ENCODE peak calls at places on chromosomes 5 and 9, in ten cellular contexts. P is neural progenitor cell, N is bronchial epithelial cell, R is left lung, D is testis, Z is AG04450, X is HCT116, E is heart left ventricle, I is IMR-90, W is GM23248. T is an unnamed sample.

GRCh38 chr9:124660341-124660801 is 110.7 kb downstream of the NR6A1 start:
- DNase-seq in P (peak), N (peak), R (no peak), D (no peak), Z (no peak), X (no peak), E (peak), I (peak), W (peak), T (peak)

GRCh38 chr5:99438619-99439018 is 509.8 kb upstream of the CHD1 start:
- DNase-seq in P (no peak), N (no peak), R (no peak), D (no peak), Z (no peak), X (no peak), E (no peak), I (no peak), W (no peak), T (no peak)

GRCh38 chr9:100505564-100506159 is 32.7 kb downstream of the TMEFF1 start:
- DNase-seq in P (peak), N (peak), R (no peak), D (peak), Z (peak), X (peak), E (peak), I (peak), W (peak), T (peak)

GRCh38 chr5:119582987-119583386 is 46.4 kb upstream of the FAM170A start:
- DNase-seq in P (peak), N (no peak), R (no peak), D (no peak), Z (no peak), X (no peak), E (no peak), I (no peak), W (no peak), T (no peak)

GRCh38 chr9:93681316-93682154 is 105.2 kb downstream of the PHF2 start:
- DNase-seq in P (no peak), N (no peak), R (peak), D (peak), Z (no peak), X (no peak), E (peak), I (no peak), W (no peak), T (no peak)

GRCh38 chr9:117733465-117733864 is 29.3 kb downstream of the TLR4 start:
- DNase-seq in P (no peak), N (no peak), R (no peak), D (no peak), Z (no peak), X (no peak), E (no peak), I (no peak), W (no peak), T (no peak)

GRCh38 chr5:9313751-9314150 is 232.1 kb downstream of the SEMA5A start:
- DNase-seq in P (no peak), N (peak), R (no peak), D (no peak), Z (no peak), X (no peak), E (no peak), I (no peak), W (no peak), T (no peak)

GRCh38 chr5:71528206-71528605 is 58.9 kb upstream of the MCCC2 start:
- DNase-seq in P (no peak), N (peak), R (no peak), D (no peak), Z (no peak), X (no peak), E (no peak), I (peak), W (peak), T (peak)

GRCh38 chr9:86892576-86892975 is 54.7 kb downstream of the GAS1 start:
- DNase-seq in P (no peak), N (peak), R (no peak), D (no peak), Z (no peak), X (no peak), E (no peak), I (peak), W (no peak), T (no peak)

GRCh38 chr9:114691046-114691955 is 9.3 kb upstream of the TEX48 start:
- DNase-seq in P (no peak), N (peak), R (no peak), D (no peak), Z (peak), X (peak), E (no peak), I (peak), W (peak), T (peak)

GRCh38 chr9:134069536-134070399 is 1.9 kb upstream of the BRD3 start:
- DNase-seq in P (no peak), N (no peak), R (no peak), D (no peak), Z (no peak), X (no peak), E (no peak), I (no peak), W (no peak), T (no peak)

GRCh38 chr9:113219972-113220371 is 1.1 kb downstream of the FKBP15 start:
- DNase-seq in P (no peak), N (peak), R (no peak), D (no peak), Z (peak), X (no peak), E (no peak), I (peak), W (peak), T (peak)

GRCh38 chr9:107778666-107779065 is 289.1 kb upstream of the KLF4 start:
- DNase-seq in P (no peak), N (no peak), R (no peak), D (no peak), Z (no peak), X (no peak), E (no peak), I (no peak), W (no peak), T (no peak)
- H3K4me3 ChIP-seq in P (no peak), N (no peak), R (no peak), D (no peak), Z (no peak), X (no peak), E (no peak), I (no peak), W (no peak), T (no peak)

GRCh38 chr5:34487956-34488355 is 168.2 kb upstream of the RAI14 start:
- DNase-seq in P (no peak), N (no peak), R (no peak), D (no peak), Z (no peak), X (no peak), E (no peak), I (no peak), W (peak), T (no peak)

GRCh38 chr5:34494111-34494755 is 161.9 kb upstream of the RAI14 start:
- DNase-seq in P (no peak), N (no peak), R (no peak), D (no peak), Z (no peak), X (no peak), E (no peak), I (peak), W (peak), T (peak)

GRCh38 chr5:34488984-34489383 is 167.1 kb upstream of the RAI14 start:
- DNase-seq in P (no peak), N (peak), R (no peak), D (no peak), Z (no peak), X (no peak), E (no peak), I (no peak), W (no peak), T (no peak)

GRCh38 chr5:34490501-34491250 is 165.5 kb upstream of the RAI14 start:
- DNase-seq in P (peak), N (no peak), R (no peak), D (no peak), Z (no peak), X (no peak), E (no peak), I (no peak), W (peak), T (peak)

DNA sequence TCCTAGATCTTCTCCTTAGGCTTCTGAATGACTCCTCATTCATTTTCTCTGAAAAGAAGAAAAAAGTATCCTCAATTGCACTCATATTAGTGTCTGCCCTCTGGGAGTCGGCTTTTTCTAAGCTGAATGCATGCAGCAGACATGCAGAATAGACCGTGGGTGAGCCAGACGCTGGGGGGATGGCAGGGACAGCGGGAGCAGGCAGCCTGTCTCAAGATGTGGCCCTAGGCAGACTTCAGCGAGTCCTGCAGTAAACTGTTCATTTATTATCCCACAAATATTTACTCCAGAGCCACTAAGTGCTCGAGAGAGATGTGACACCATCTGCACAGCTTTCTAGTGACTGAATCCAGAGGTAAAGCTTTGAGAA is 164.9 kb upstream of the RAI14 start:
- DNase-seq in P (no peak), N (no peak), R (no peak), D (no peak), Z (no peak), X (no peak), E (no peak), I (peak), W (peak), T (peak)
- H3K4me3 ChIP-seq in P (no peak), N (no peak), R (no peak), D (no peak), Z (no peak), X (no peak), E (no peak), I (no peak), W (no peak), T (no peak)

GRCh38 chr5:137621861-137622823 is 113.7 kb downstream of the KLHL3 start:
- DNase-seq in P (no peak), N (peak), R (no peak), D (peak), Z (no peak), X (no peak), E (peak), I (peak), W (peak), T (peak)
- H3K4me3 ChIP-seq in P (no peak), N (no peak), R (no peak), D (no peak), Z (no peak), X (no peak), E (no peak), I (no peak), W (peak), T (no peak)

GRCh38 chr5:14807471-14807870 is 64.1 kb downstream of the ANKH start:
- DNase-seq in P (no peak), N (no peak), R (no peak), D (no peak), Z (no peak), X (no peak), E (no peak), I (no peak), W (no peak), T (no peak)

GRCh38 chr5:14809369-14810144 is 62.0 kb downstream of the ANKH start:
- DNase-seq in P (no peak), N (peak), R (no peak), D (peak), Z (peak), X (peak), E (peak), I (peak), W (peak), T (peak)

GRCh38 chr5:14812166-14812565 is 59.4 kb downstream of the ANKH start:
- DNase-seq in P (no peak), N (no peak), R (no peak), D (no peak), Z (no peak), X (no peak), E (no peak), I (no peak), W (no peak), T (no peak)

GRCh38 chr5:14810941-14811573 is 60.5 kb downstream of the ANKH start:
- DNase-seq in P (no peak), N (no peak), R (no peak), D (no peak), Z (no peak), X (no peak), E (no peak), I (no peak), W (no peak), T (no peak)

GRCh38 chr5:14810282-14810681 is 61.3 kb downstream of the ANKH start:
- DNase-seq in P (no peak), N (peak), R (no peak), D (no peak), Z (no peak), X (no peak), E (no peak), I (no peak), W (no peak), T (no peak)
- H3K4me3 ChIP-seq in P (no peak), N (no peak), R (no peak), D (no peak), Z (no peak), X (peak), E (no peak), I (no peak), W (peak), T (no peak)

DNA sequence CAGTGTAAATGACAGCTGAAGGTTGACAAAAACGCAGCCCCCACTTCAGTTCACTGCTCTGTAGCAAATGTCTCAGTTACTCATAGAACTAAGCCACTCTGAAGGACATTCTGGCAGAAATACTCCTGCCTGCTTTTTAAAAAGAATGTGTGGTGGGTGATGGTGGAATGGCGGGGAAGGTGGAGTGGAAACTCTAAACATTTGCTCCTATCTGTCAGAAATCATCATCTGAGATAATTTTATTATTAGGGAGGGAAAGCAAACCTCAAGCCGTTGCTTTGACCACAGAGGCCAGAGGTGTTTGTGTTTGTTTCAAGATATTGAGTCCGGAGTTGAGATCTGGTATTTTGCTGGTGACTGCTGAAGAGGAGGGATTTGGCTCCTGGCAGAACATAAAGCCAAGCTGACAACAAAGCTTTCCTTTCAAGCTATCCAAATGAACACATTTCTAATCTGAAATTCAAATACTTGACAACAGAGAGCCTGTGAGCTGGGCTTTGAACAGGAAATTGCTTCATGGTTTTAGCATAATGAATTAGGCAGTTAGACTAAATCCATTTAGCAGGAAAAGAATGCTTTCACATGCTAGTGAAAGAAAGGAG is 362.7 kb downstream of the CSNK1G3 start:
- DNase-seq in P (peak), N (no peak), R (no peak), D (peak), Z (peak), X (no peak), E (no peak), I (peak), W (peak), T (peak)
- H3K4me3 ChIP-seq in P (peak), N (no peak), R (no peak), D (no peak), Z (no peak), X (no peak), E (no peak), I (no peak), W (no peak), T (no peak)

DNA sequence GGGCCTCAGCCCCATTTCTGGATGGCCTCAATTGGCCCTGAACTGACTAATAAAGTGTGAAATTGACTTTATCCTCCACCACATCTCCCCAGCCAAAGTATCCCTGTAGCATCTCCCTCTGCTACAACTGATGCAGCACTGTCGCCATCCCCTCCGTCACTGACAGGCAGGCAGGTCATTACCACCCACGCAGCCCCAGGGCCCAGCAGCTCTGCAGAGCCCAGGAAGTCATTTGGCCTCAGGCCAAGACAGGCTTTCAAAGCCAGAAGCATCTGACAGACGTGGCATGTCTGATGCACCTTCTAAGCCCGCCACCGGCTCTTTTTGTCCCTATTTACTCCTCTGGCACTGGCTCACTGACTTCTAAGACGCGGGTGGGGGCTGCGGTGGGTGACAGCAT is 65.3 kb downstream of the ARHGEF37 start:
- DNase-seq in P (no peak), N (peak), R (no peak), D (no peak), Z (no peak), X (no peak), E (peak), I (peak), W (no peak), T (no peak)
- H3K4me3 ChIP-seq in P (no peak), N (no peak), R (no peak), D (no peak), Z (no peak), X (no peak), E (no peak), I (no peak), W (no peak), T (no peak)

DNA sequence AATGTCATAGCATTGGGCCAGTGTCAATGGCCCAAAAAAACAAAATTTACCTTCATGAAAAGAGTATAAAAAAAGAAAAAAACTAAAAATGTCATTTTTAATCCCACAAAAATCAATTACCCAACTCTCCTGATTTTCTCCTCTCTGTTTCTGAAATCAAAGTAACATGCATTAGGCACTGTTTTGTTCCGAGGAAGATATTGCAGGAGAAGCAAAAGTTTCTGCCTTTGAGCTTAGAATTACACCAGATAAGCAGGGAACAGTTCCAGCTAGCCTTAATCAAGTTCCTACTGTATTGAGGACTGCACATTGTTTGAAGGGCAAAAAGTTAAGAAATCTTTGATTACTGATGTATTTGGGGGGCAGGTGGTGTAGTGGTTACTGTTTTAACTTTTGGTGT is 1.1 kb upstream of the PRKAA1 start:
- DNase-seq in P (no peak), N (no peak), R (no peak), D (no peak), Z (no peak), X (no peak), E (no peak), I (peak), W (peak), T (peak)
- H3K4me3 ChIP-seq in P (peak), N (no peak), R (peak), D (no peak), Z (peak), X (peak), E (no peak), I (peak), W (peak), T (peak)

DNA sequence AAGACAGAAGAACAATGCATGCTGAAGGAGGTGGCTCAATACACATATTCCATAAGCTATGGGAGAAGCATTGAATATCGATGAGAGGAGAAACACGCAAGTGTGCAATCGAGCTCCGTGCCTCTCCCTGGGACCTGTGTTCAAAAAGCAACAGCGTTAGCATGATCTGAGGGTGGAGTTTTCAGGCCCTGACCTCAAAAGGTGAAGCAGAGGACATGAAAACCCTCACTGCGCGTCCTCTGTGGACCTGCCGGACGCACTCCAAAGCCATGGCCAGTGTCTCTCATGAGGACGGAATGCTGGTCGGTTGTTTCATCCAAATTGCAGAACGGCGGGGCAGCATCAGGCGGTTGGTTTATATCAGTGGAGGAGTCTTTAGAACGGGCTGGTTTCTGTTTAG is 67.7 kb downstream of the ANKRD33B start:
- DNase-seq in P (no peak), N (no peak), R (no peak), D (no peak), Z (no peak), X (no peak), E (no peak), I (no peak), W (no peak), T (no peak)
- H3K4me3 ChIP-seq in P (no peak), N (no peak), R (no peak), D (no peak), Z (no peak), X (no peak), E (no peak), I (no peak), W (no peak), T (no peak)

DNA sequence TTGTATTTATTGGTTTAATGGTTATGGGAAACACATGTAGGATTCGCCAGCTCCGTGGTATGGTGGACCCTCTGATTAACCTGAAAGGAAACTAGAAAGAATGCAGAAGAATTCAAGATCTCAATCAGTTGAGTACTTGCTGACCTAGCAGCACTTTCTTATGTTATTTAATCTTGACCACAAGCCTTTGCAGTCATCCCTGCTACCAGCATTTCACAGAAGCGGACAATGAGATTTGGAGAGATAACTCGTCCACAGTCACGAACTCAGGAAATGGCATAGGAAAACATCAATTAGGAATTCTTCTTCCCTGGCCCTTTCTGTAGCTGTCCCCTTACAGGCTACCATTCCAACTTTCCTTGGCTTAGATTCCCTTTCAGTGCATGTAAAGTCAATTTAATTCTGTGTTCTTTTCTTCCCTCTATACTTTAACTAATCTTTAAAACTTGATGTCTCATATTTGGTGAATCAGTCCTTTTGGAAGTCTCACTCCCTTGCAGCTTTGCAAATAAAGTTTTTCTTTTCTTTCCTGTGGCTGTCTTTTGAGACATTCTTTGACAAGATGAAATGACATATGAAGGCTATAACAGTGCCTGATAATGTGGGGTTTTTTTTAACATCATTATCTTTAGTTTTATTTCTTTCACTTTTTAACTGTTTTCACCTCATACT is 1.3 kb upstream of the SLC44A1 start:
- DNase-seq in P (peak), N (no peak), R (no peak), D (no peak), Z (no peak), X (no peak), E (no peak), I (peak), W (peak), T (peak)
- H3K4me3 ChIP-seq in P (no peak), N (no peak), R (no peak), D (no peak), Z (no peak), X (no peak), E (peak), I (no peak), W (peak), T (peak)

T was measured in foreskin fibroblast.